ENCODE peak calls at places on chromosomes 2 and 18, in seven cellular contexts. S is adrenal gland, H is IMR-90, Y is brain microvascular endothelial cell, E is tibial nerve, N is WERI-Rb-1, P is HCT116. F is an unnamed sample. For H3K27me3, the result is how much of the 10 kb centered on the place peaks cover.

GRCh38 chr2:63820969-63821368 is 20.7 kb upstream of the UGP2 start:
- DNase-seq in H (no peak), P (no peak), Y (no peak), S (no peak), N (no peak), E (no peak), F (no peak)

GRCh38 chr2:232053777-232054176 is 92.3 kb downstream of the DIS3L2 start:
- DNase-seq in H (no peak), S (peak), Y (no peak), P (no peak), E (no peak), N (no peak), F (no peak)

GRCh38 chr2:237967463-237967871 is 653 bp downstream of the UBE2F start:
- DNase-seq in S (peak), P (no peak), H (no peak), Y (no peak), E (no peak), N (peak), F (peak)

GRCh38 chr2:30235008-30235655 is 3.8 kb downstream of the LBH start:
- DNase-seq in E (no peak), N (no peak), H (peak), P (no peak), S (no peak), Y (peak), F (peak)

GRCh38 chr2:202450785-202451184 is 74.7 kb downstream of the BMPR2 start:
- DNase-seq in H (peak), Y (no peak), S (peak), E (no peak), P (no peak), N (no peak), F (no peak)

GRCh38 chr2:34254272-34254882 is 655.3 kb upstream of the FAM98A start:
- DNase-seq in N (no peak), Y (no peak), S (no peak), H (no peak), E (no peak), P (no peak), F (no peak)

GRCh38 chr2:9778012-9778411 is 65.3 kb upstream of the TAF1B start:
- DNase-seq in P (peak), Y (no peak), S (no peak), H (no peak), E (no peak), N (peak), F (peak)

GRCh38 chr2:46847726-46848421 is 67.7 kb downstream of the MCFD2 start:
- DNase-seq in N (no peak), H (peak), E (no peak), Y (peak), S (no peak), P (no peak), F (peak)

GRCh38 chr2:186780701-186781316 is 68.2 kb downstream of the ZSWIM2 start:
- DNase-seq in Y (peak), P (peak), S (peak), H (peak), E (no peak), N (peak), F (no peak)

GRCh38 chr2:212359425-212360067 is 179.1 kb downstream of the ERBB4 start:
- DNase-seq in E (no peak), S (no peak), H (no peak), Y (no peak), N (no peak), P (no peak), F (no peak)

GRCh38 chr2:187055463-187055862 is 206.5 kb upstream of the ZSWIM2 start:
- DNase-seq in Y (no peak), H (no peak), S (peak), N (no peak), P (no peak), E (peak), F (no peak)

GRCh38 chr18:26747131-26747475 is 118.4 kb downstream of the AQP4 start:
- DNase-seq in H (no peak), N (no peak), S (peak), Y (no peak), P (no peak), E (no peak), F (no peak)

GRCh38 chr2:118834440-118834810 is 13.0 kb downstream of the EN1 start:
- DNase-seq in S (no peak), E (no peak), N (no peak), Y (no peak), H (no peak), P (no peak), F (no peak)
- H3K27me3 ChIP-seq in S (half or more), E (half or more), N (half or more), Y (half or more), H (half or more), P (under half), F (half or more)

GRCh38 chr2:199778655-199779054 is 72.3 kb downstream of the FTCDNL1 start:
- DNase-seq in P (no peak), Y (no peak), N (no peak), E (no peak), S (no peak), H (no peak), F (no peak)
- H3K4me3 ChIP-seq in P (no peak), Y (no peak), N (no peak), E (no peak), S (no peak), H (no peak), F (no peak)

GRCh38 chr2:26784570-26785234 is 1.2 kb upstream of the CENPA start:
- DNase-seq in S (no peak), Y (no peak), H (no peak), P (no peak), E (no peak), N (no peak), F (no peak)

GRCh38 chr2:26780203-26780760 is 5.6 kb upstream of the CENPA start:
- DNase-seq in N (no peak), P (no peak), H (no peak), S (no peak), Y (no peak), E (no peak), F (no peak)

GRCh38 chr2:26782876-26783704 is 2.8 kb upstream of the CENPA start:
- DNase-seq in S (no peak), P (no peak), E (no peak), Y (no peak), H (no peak), N (no peak), F (no peak)

GRCh38 chr2:26786207-26787023 is 559 bp downstream of the CENPA start:
- DNase-seq in E (no peak), N (no peak), Y (no peak), H (no peak), S (no peak), P (no peak), F (peak)

DNA sequence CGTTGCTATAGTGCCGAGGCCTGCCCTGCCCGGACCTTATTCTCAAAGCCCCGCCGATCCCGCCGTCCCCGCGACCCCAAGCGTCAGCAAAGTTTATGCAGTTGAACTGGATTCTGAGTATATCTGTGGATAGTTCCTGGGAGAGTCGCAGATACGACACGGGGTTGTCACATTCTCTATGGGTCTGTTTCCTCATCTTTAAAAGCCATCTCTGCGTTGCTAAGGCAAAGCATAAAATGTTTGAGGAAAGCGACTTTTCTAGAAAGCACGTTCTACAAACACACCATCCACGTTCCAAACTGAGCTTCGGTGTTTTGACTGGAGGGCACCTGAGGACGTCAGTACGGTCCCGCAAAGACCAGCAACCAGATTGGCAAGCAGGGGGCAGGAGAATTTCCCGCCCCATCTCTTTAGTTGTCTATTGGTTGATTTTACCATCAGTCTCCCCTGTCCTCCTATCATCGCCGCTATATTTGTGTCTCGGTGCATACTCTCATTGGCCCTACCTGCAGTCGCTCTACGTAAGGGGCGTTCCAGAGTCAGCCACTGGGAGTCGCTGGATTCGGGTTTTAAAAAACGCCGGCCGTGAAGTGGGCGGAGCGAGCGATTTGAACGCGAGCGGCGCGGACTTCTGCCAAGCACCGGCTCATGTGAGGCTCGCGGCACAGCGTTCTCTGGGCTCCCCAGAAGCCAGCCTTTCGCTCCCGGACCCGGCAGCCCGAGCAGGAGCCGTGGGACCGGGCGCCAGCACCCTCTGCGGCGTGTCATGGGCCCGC is at the start of gene CENPA:
- DNase-seq in E (peak), P (peak), N (peak), S (peak), H (peak), Y (peak), F (peak)
- H3K27ac ChIP-seq in E (no peak), P (peak), N (peak), S (peak), H (peak), Y (peak), F (peak)

DNA sequence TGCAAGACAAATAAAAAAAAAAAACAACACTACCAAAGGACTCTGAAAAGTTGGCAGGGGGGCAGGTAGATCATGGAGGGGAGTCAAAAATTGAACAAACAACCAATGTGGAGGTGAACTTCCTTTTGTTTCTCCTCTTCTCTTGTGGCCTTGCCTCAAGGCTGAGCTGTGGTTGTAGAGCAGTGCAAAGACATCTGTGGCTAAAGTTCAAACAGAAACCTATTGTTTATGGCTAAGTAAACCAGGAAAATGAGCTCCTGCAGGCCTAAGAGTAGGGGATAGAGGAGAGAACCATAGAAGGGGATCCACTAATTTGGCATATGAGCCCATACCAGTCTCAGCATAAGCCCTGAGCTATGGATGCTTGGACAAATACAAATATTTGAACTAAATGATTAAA is 40.2 kb upstream of the EGR4 start:
- DNase-seq in P (no peak), Y (no peak), N (no peak), H (no peak), E (no peak), S (no peak), F (no peak)
- H3K27me3 ChIP-seq in P (under half), Y (under half), N (under half), H (under half), E (under half), S (under half), F (under half)

F was measured in osteoblast.